ENCODE peak calls at places on chromosomes 5 and 9, in four cellular contexts. One of them, this sample, is unnamed.

GRCh38 chr9:115939065-115939765 is 214.4 kb upstream of the PAPPA start:
- DNase-seq in upper lobe of right lung: no peak
- DNase-seq in GM12865: no peak
- DNase-seq in AG04450: no peak
- DNase-seq in this sample: no peak

GRCh38 chr5:72064801-72065570 is 42.3 kb upstream of the MAP1B start:
- DNase-seq in upper lobe of right lung: no peak
- DNase-seq in GM12865: no peak
- DNase-seq in AG04450: no peak
- DNase-seq in this sample: no peak

GRCh38 chr5:173498286-173498685 is 118.2 kb downstream of the BOD1 start:
- DNase-seq in upper lobe of right lung: no peak
- DNase-seq in GM12865: no peak
- DNase-seq in AG04450: no peak
- DNase-seq in this sample: no peak

GRCh38 chr5:133938039-133938821 is 30.2 kb downstream of the C5orf15 start:
- DNase-seq in upper lobe of right lung: no peak
- DNase-seq in GM12865: peak
- DNase-seq in AG04450: no peak
- DNase-seq in this sample: no peak

GRCh38 chr5:387491-388265 is 55.3 kb upstream of the EXOC3 start:
- DNase-seq in upper lobe of right lung: peak
- DNase-seq in GM12865: no peak
- DNase-seq in AG04450: no peak
- DNase-seq in this sample: no peak

GRCh38 chr5:43608406-43608805 is 5.4 kb downstream of the NNT start:
- DNase-seq in upper lobe of right lung: no peak
- DNase-seq in GM12865: no peak
- DNase-seq in AG04450: no peak
- DNase-seq in this sample: no peak

GRCh38 chr5:147538232-147538631 is 28.4 kb upstream of the DPYSL3 start:
- DNase-seq in upper lobe of right lung: no peak
- DNase-seq in GM12865: no peak
- DNase-seq in AG04450: no peak
- DNase-seq in this sample: no peak

GRCh38 chr9:87498816-87499454 is 1.3 kb downstream of the DAPK1 start:
- DNase-seq in upper lobe of right lung: no peak
- DNase-seq in GM12865: no peak
- DNase-seq in AG04450: no peak
- DNase-seq in this sample: no peak

GRCh38 chr9:109510506-109510905 is 12.4 kb upstream of the PTPN3 start:
- DNase-seq in upper lobe of right lung: no peak
- DNase-seq in GM12865: no peak
- DNase-seq in AG04450: no peak
- DNase-seq in this sample: no peak

GRCh38 chr5:19175776-19176570 is 812.0 kb downstream of the CDH18 start:
- DNase-seq in upper lobe of right lung: no peak
- DNase-seq in GM12865: no peak
- DNase-seq in AG04450: no peak
- DNase-seq in this sample: no peak

GRCh38 chr5:130992095-130992494 is 173.0 kb downstream of the HINT1 start:
- DNase-seq in upper lobe of right lung: no peak
- DNase-seq in GM12865: no peak
- DNase-seq in AG04450: no peak
- DNase-seq in this sample: no peak

GRCh38 chr9:38287420-38287985 is 105.0 kb upstream of the ALDH1B1 start:
- DNase-seq in upper lobe of right lung: no peak
- DNase-seq in GM12865: peak
- DNase-seq in AG04450: no peak
- DNase-seq in this sample: no peak

GRCh38 chr5:89954901-89955300 is 454.7 kb downstream of the CETN3 start:
- DNase-seq in upper lobe of right lung: no peak
- DNase-seq in GM12865: no peak
- DNase-seq in AG04450: no peak
- DNase-seq in this sample: no peak

GRCh38 chr5:138763037-138763778 is 10.0 kb downstream of the CTNNA1 start:
- DNase-seq in upper lobe of right lung: no peak
- DNase-seq in GM12865: no peak
- DNase-seq in AG04450: no peak
- DNase-seq in this sample: no peak

GRCh38 chr5:369151-369939 is 47.8 kb downstream of the AHRR start:
- DNase-seq in upper lobe of right lung: peak
- DNase-seq in GM12865: peak
- DNase-seq in AG04450: no peak
- DNase-seq in this sample: no peak

GRCh38 chr5:173781826-173782670 is 106.1 kb upstream of the CPEB4 start:
- DNase-seq in upper lobe of right lung: peak
- DNase-seq in GM12865: peak
- DNase-seq in AG04450: peak
- DNase-seq in this sample: peak

GRCh38 chr5:670396-671270 is 22.5 kb downstream of the TPPP start:
- DNase-seq in upper lobe of right lung: peak
- DNase-seq in GM12865: no peak
- DNase-seq in AG04450: no peak
- DNase-seq in this sample: no peak

GRCh38 chr5:92309336-92309991 is 926.3 kb upstream of the ARRDC3 start:
- DNase-seq in upper lobe of right lung: no peak
- DNase-seq in GM12865: peak
- DNase-seq in AG04450: no peak
- DNase-seq in this sample: no peak

GRCh38 chr9:14278291-14278721 is 35.6 kb downstream of the NFIB start:
- DNase-seq in upper lobe of right lung: no peak
- DNase-seq in GM12865: no peak
- DNase-seq in AG04450: no peak
- DNase-seq in this sample: no peak

GRCh38 chr5:167982-168660 is 23.2 kb upstream of the LRRC14B start:
- DNase-seq in upper lobe of right lung: peak
- DNase-seq in GM12865: no peak
- DNase-seq in AG04450: peak
- DNase-seq in this sample: no peak

GRCh38 chr9:10238087-10238486 is 374.7 kb downstream of the PTPRD start:
- DNase-seq in upper lobe of right lung: no peak
- DNase-seq in GM12865: no peak
- DNase-seq in AG04450: no peak
- DNase-seq in this sample: no peak

GRCh38 chr9:98318834-98319478 is 63.5 kb upstream of the TBC1D2 start:
- DNase-seq in upper lobe of right lung: no peak
- DNase-seq in GM12865: no peak
- DNase-seq in AG04450: no peak
- DNase-seq in this sample: no peak
- TF ChIP-seq CTCF in upper lobe of right lung: no peak
- TF ChIP-seq CTCF in GM12865: no peak
- TF ChIP-seq CTCF in AG04450: no peak
- TF ChIP-seq CTCF in this sample: no peak

GRCh38 chr5:141150993-141151325 is 1.1 kb downstream of the PCDHB6 start:
- DNase-seq in upper lobe of right lung: no peak
- DNase-seq in GM12865: no peak
- DNase-seq in AG04450: no peak
- DNase-seq in this sample: no peak

GRCh38 chr5:141150215-141150992 is 547 bp downstream of the PCDHB6 start:
- DNase-seq in upper lobe of right lung: no peak
- DNase-seq in GM12865: no peak
- DNase-seq in AG04450: no peak
- DNase-seq in this sample: no peak

GRCh38 chr5:141155540-141156374 is 5.9 kb downstream of the PCDHB6 start:
- DNase-seq in upper lobe of right lung: no peak
- DNase-seq in GM12865: no peak
- DNase-seq in AG04450: no peak
- DNase-seq in this sample: no peak

GRCh38 chr5:141149812-141150211 is at the start of gene PCDHB6:
- DNase-seq in upper lobe of right lung: no peak
- DNase-seq in GM12865: no peak
- DNase-seq in AG04450: no peak
- DNase-seq in this sample: no peak
- TF ChIP-seq CTCF in upper lobe of right lung: peak
- TF ChIP-seq CTCF in GM12865: no peak
- TF ChIP-seq CTCF in AG04450: no peak
- TF ChIP-seq CTCF in this sample: no peak

DNA sequence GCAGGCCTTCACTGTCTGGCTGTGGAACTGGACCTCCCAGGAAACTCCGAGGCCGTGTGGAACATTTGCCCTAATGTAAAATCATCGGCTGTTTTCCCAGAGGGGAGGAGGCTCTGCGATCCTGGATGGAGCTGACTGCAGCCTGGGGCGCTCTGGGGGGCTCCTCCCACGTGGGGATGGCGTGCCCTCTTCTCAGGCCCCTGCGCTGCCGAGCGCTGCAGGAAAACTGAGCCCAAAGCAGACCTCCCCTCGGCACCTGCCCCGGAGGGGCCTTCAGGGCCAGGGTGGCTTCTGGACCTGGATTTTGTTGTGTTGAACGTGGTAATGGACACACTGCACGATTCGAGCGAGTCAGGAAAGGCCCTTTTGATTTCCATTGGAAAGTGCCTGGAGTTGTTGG is 23.9 kb downstream of the HNRNPH1 start:
- DNase-seq in upper lobe of right lung: peak
- DNase-seq in GM12865: no peak
- DNase-seq in AG04450: no peak
- DNase-seq in this sample: no peak
- TF ChIP-seq CTCF in upper lobe of right lung: no peak
- TF ChIP-seq CTCF in GM12865: no peak
- TF ChIP-seq CTCF in AG04450: no peak
- TF ChIP-seq CTCF in this sample: no peak

DNA sequence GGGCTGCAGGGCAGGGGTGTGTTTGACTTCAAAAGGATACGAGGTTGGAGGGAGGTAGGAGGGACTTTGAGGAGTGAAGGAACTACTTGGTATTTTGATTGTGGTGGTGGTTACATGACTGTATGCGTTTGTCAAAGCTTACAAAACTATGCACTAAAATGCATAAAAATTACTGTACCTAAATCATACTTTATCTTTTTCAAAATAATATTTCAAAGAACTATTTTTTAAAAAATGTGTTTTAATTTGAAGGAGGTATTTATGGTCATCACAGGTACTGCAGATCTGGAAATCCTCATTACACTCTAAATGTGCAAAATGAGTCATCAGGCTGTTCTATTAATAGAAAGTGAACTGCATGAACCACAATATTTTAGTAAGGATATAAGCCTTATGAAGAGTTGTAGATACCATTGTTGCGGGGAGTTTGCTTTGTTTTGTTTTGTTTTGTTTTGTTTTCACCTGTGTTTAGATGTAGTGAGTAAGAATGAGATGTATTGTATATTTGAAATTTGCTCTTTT is 116.9 kb downstream of the ARRDC3 start:
- DNase-seq in upper lobe of right lung: no peak
- DNase-seq in GM12865: peak
- DNase-seq in AG04450: no peak
- DNase-seq in this sample: no peak
- TF ChIP-seq CTCF in upper lobe of right lung: no peak
- TF ChIP-seq CTCF in GM12865: no peak
- TF ChIP-seq CTCF in AG04450: peak
- TF ChIP-seq CTCF in this sample: no peak